ENCODE peak calls at places on chromosomes 5 and 9, in eight cellular contexts. A is fibroblast of lung; O is lower lobe of right lung; N is MM.1S; M is RWPE2; V is CD8-positive, alpha-beta T cell; Y is mammary epithelial cell; Q is stomach. J is an unnamed sample. For H3K4me1, the result is how much of the 10 kb centered on the place peaks cover.

GRCh38 chr5:103582364-103582763 is 19.8 kb upstream of the NUDT12 start:
- DNase-seq in Q (no peak), O (no peak), A (peak), M (no peak), V (no peak), Y (peak), N (peak), J (no peak)

GRCh38 chr5:74916831-74917710 is 50.9 kb upstream of the FAM169A start:
- DNase-seq in N (no peak), M (no peak), A (peak), O (no peak), V (no peak), Q (peak), Y (peak), J (no peak)

GRCh38 chr9:126853667-126854066 is 6.8 kb upstream of the ZBTB34 start:
- DNase-seq in Y (peak), Q (no peak), O (no peak), V (no peak), M (no peak), A (peak), N (no peak), J (no peak)

GRCh38 chr5:76657683-76658311 is 34.6 kb upstream of the F2RL2 start:
- DNase-seq in V (no peak), A (no peak), Q (no peak), N (no peak), M (no peak), Y (no peak), O (no peak), J (no peak)

GRCh38 chr9:81819859-81820546 is 108.2 kb upstream of the SPATA31D4 start:
- DNase-seq in M (no peak), Y (no peak), A (peak), O (no peak), N (no peak), V (no peak), Q (no peak), J (no peak)

GRCh38 chr5:39062530-39062929 is 11.7 kb downstream of the RICTOR start:
- DNase-seq in M (no peak), Y (no peak), A (no peak), Q (no peak), O (no peak), V (no peak), N (no peak), J (no peak)

GRCh38 chr5:135978212-135978631 is 23.4 kb upstream of the LECT2 start:
- DNase-seq in V (no peak), N (no peak), Q (no peak), Y (no peak), A (peak), M (no peak), O (no peak), J (no peak)

GRCh38 chr5:88787856-88788255 is 95.1 kb downstream of the MEF2C start:
- DNase-seq in O (no peak), Y (no peak), V (no peak), Q (no peak), M (no peak), N (no peak), A (peak), J (no peak)

GRCh38 chr5:103109277-103109676 is 10.7 kb downstream of the GIN1 start:
- DNase-seq in Q (no peak), Y (no peak), V (no peak), A (no peak), M (no peak), O (no peak), N (no peak), J (no peak)

GRCh38 chr5:136132087-136132486 is 558 bp upstream of the SMAD5 start:
- DNase-seq in Q (no peak), V (no peak), Y (no peak), N (no peak), M (no peak), O (no peak), A (no peak), J (peak)

GRCh38 chr5:109191153-109191558 is 218.6 kb downstream of the PJA2 start:
- DNase-seq in Q (no peak), V (no peak), A (peak), Y (peak), N (peak), O (no peak), M (no peak), J (no peak)

GRCh38 chr9:110131499-110131898 is 76.5 kb downstream of the C9orf152 start:
- DNase-seq in N (no peak), M (no peak), Y (peak), O (no peak), A (peak), Q (no peak), V (no peak), J (no peak)

GRCh38 chr5:73120222-73121108 is at the start of gene TMEM171:
- DNase-seq in V (no peak), M (peak), Y (peak), Q (peak), N (no peak), O (peak), A (peak), J (no peak)

GRCh38 chr5:168291281-168291960 is at the start of gene WWC1:
- DNase-seq in A (peak), N (peak), O (peak), M (peak), Y (peak), Q (peak), V (peak), J (no peak)

GRCh38 chr9:111965566-111966019 is 69.0 kb downstream of the UGCG start:
- DNase-seq in O (no peak), M (no peak), Y (peak), N (no peak), V (no peak), A (peak), Q (no peak), J (no peak)

GRCh38 chr5:113059232-113059805 is 82.7 kb downstream of the DCP2 start:
- DNase-seq in N (no peak), A (peak), O (no peak), V (no peak), Y (no peak), M (no peak), Q (no peak), J (no peak)

GRCh38 chr5:107889387-107889786 is 218.7 kb upstream of the EFNA5 start:
- DNase-seq in Y (no peak), V (no peak), N (no peak), A (peak), M (no peak), Q (no peak), O (no peak), J (no peak)

GRCh38 chr9:125878241-125878640 is 131.1 kb downstream of the PBX3 start:
- DNase-seq in V (no peak), N (no peak), Y (no peak), Q (no peak), M (no peak), O (no peak), A (peak), J (no peak)

GRCh38 chr9:14271078-14271673 is 42.8 kb downstream of the NFIB start:
- DNase-seq in Y (peak), A (peak), Q (peak), N (no peak), V (no peak), M (no peak), O (no peak), J (peak)

GRCh38 chr5:142585451-142585850 is 100.4 kb downstream of the FGF1 start:
- DNase-seq in V (no peak), Y (no peak), M (no peak), Q (no peak), O (no peak), N (no peak), A (no peak), J (no peak)

GRCh38 chr9:95131023-95131943 is 186.2 kb downstream of the FANCC start:
- DNase-seq in N (peak), Y (peak), O (no peak), Q (peak), V (peak), M (no peak), A (peak), J (peak)

GRCh38 chr5:111584651-111585050 is 72.3 kb upstream of the STARD4 start:
- DNase-seq in Y (peak), N (no peak), V (no peak), M (no peak), O (no peak), A (peak), Q (no peak), J (no peak)

GRCh38 chr5:83583859-83584258 is 112.3 kb downstream of the VCAN start:
- DNase-seq in O (no peak), Y (peak), A (peak), M (no peak), Q (no peak), N (no peak), V (no peak), J (no peak)

GRCh38 chr5:91438871-91439270 is 55.8 kb upstream of the ARRDC3 start:
- DNase-seq in Y (peak), A (no peak), M (no peak), Q (peak), V (no peak), O (no peak), N (no peak), J (no peak)

GRCh38 chr9:135907446-135908333 is at the start of gene CAMSAP1:
- DNase-seq in Y (peak), Q (peak), M (peak), N (peak), O (peak), A (peak), V (peak), J (peak)

GRCh38 chr9:1521547-1521946 is 471.4 kb downstream of the DMRT2 start:
- DNase-seq in Y (no peak), Q (no peak), A (no peak), M (no peak), N (no peak), V (no peak), O (no peak), J (no peak)

GRCh38 chr5:179276838-179277395 is 68.3 kb downstream of the ADAMTS2 start:
- DNase-seq in M (no peak), A (no peak), O (peak), Q (no peak), Y (no peak), V (no peak), N (no peak), J (no peak)

GRCh38 chr9:110802416-110803035 is 133.9 kb downstream of the MUSK start:
- DNase-seq in V (no peak), Q (no peak), O (no peak), M (no peak), Y (no peak), N (no peak), A (peak), J (no peak)

GRCh38 chr9:83959061-83959460 is 21.0 kb downstream of the HNRNPK start:
- DNase-seq in O (no peak), A (peak), N (no peak), Y (no peak), V (no peak), M (no peak), Q (no peak), J (no peak)

GRCh38 chr5:124599048-124599973 is 147.1 kb downstream of the ZNF608 start:
- DNase-seq in Y (peak), A (peak), M (no peak), V (no peak), O (no peak), N (no peak), Q (peak), J (no peak)

GRCh38 chr5:76358-77169 is 15.4 kb upstream of the PLEKHG4B start:
- DNase-seq in Q (no peak), N (no peak), V (no peak), Y (no peak), O (no peak), M (no peak), A (no peak), J (no peak)

DNA sequence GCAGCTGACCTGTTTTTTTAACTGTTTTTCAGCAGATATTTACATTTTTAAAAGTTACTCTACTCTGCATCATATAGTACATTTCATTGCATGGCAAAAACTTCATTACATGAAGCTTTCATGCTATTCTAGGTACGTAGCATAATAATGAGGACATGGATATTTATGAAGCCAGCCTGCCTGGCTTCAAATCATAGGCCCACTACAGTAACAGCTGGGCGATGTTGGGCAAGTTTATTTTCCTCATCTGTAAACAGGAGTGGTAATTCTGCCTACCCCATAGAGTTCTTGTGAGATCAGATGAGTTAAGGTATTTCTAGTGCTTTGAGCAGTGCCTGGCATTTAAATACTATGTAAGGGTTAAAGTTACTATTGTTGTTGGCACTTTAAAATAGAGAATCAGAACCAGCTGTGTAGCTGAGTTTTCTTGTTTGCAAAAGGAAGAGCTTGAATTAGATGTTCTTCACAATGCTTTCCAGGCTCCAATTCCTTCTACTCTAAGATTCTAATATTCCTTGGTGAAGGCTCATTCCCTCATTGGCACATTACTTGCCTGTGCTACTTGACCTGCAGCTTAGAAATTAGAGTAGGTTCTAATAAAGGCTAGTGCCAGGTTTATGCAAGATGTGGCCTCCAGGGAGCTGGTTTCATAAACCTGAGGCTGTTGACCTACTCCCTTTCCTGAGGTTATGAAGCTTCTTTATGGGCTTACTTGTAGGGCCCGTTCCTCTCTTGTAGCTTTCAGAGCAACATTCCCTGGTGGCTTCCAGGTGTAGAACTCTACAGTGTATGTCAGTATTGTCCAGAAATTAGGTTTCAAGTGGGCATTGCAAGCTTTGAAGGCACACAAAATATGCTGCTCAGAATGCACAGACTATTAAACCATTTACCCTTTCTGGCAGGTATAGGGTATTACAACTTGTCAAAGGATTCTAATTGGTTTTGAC is 14.5 kb downstream of the ANP32B start:
- DNase-seq in M (no peak), Q (no peak), N (no peak), O (no peak), V (no peak), A (no peak), Y (no peak), J (no peak)
- H3K4me1 ChIP-seq in M (under half), Q (half or more), N (under half), O (under half), V (under half), A (under half), Y (under half), J (under half)

GRCh38 chr9:69001921-69002320 is 12.0 kb downstream of the PRKACG start:
- DNase-seq in N (no peak), O (no peak), M (no peak), Y (no peak), Q (no peak), V (no peak), A (no peak), J (no peak)

GRCh38 chr9:68998812-68999211 is 15.1 kb downstream of the PRKACG start:
- DNase-seq in V (no peak), Q (no peak), N (no peak), O (no peak), Y (no peak), M (no peak), A (no peak), J (no peak)

GRCh38 chr9:68997676-68998075 is 16.2 kb downstream of the PRKACG start:
- DNase-seq in N (no peak), O (no peak), Y (no peak), V (no peak), A (no peak), M (no peak), Q (no peak), J (no peak)

GRCh38 chr9:68998344-68998743 is 15.6 kb downstream of the PRKACG start:
- DNase-seq in A (no peak), M (no peak), Q (no peak), N (no peak), V (no peak), Y (no peak), O (no peak), J (no peak)

GRCh38 chr9:68999393-69000105 is 14.4 kb downstream of the PRKACG start:
- DNase-seq in A (peak), O (peak), Y (peak), V (peak), M (no peak), Q (peak), N (peak), J (peak)
- TF ChIP-seq CTCF in A (peak), O (peak), Y (peak), V (peak), M (peak), Q (peak), N (peak), J (peak)

GRCh38 chr9:129868033-129868395 is 32.8 kb downstream of the USP20 start:
- DNase-seq in Q (no peak), M (no peak), Y (no peak), V (no peak), N (no peak), O (no peak), A (no peak), J (no peak)

GRCh38 chr9:129865668-129866320 is 30.5 kb downstream of the USP20 start:
- DNase-seq in O (no peak), M (no peak), N (no peak), V (no peak), Q (no peak), Y (no peak), A (no peak), J (no peak)

GRCh38 chr9:129867138-129868032 is 32.1 kb downstream of the USP20 start:
- DNase-seq in O (no peak), A (no peak), N (no peak), V (peak), Q (no peak), Y (no peak), M (no peak), J (no peak)

GRCh38 chr9:129864991-129865647 is 29.9 kb downstream of the USP20 start:
- DNase-seq in M (no peak), V (no peak), N (no peak), Q (no peak), A (no peak), O (no peak), Y (no peak), J (no peak)

GRCh38 chr9:129866373-129867137 is 31.3 kb downstream of the USP20 start:
- DNase-seq in Y (no peak), A (no peak), O (no peak), V (peak), Q (no peak), M (no peak), N (no peak), J (no peak)
- H3K4me1 ChIP-seq in Y (under half), A (under half), O (under half), V (half or more), Q (under half), M (under half), N (under half), J (under half)

GRCh38 chr9:77450093-77450475 is 198.0 kb downstream of the GNA14 start:
- DNase-seq in Q (no peak), M (no peak), A (no peak), Y (no peak), N (no peak), V (no peak), O (no peak), J (no peak)

GRCh38 chr9:77447646-77448045 is 200.5 kb downstream of the GNA14 start:
- DNase-seq in A (no peak), O (no peak), Y (no peak), N (no peak), M (no peak), V (no peak), Q (no peak), J (no peak)

GRCh38 chr9:77451507-77451906 is 196.6 kb downstream of the GNA14 start:
- DNase-seq in A (no peak), V (no peak), Q (no peak), M (no peak), O (no peak), Y (no peak), N (no peak), J (no peak)

GRCh38 chr9:77453857-77454647 is 194.1 kb downstream of the GNA14 start:
- DNase-seq in N (no peak), M (no peak), V (no peak), O (no peak), Y (no peak), Q (no peak), A (no peak), J (no peak)

GRCh38 chr9:77449177-77450092 is 198.7 kb downstream of the GNA14 start:
- DNase-seq in A (peak), N (no peak), M (peak), Q (no peak), O (no peak), Y (peak), V (no peak), J (no peak)
- TF ChIP-seq CTCF in A (no peak), N (no peak), M (peak), Q (no peak), O (no peak), Y (no peak), V (no peak), J (no peak)

J was measured in sigmoid colon.